ENCODE peak calls at places on chromosomes 11 and 22, in nine cellular contexts. One of them, this sample, is unnamed.

GRCh38 chr11:57248780-57249383 is 11.8 kb upstream of the APLNR start:
- DNase-seq in substantia nigra: no peak
- DNase-seq in foreskin fibroblast: peak
- DNase-seq in naive B cell: no peak
- DNase-seq in stimulated activated CD4-positive, alpha-beta T cell treated with anti-CD3 and anti-CD28 coated beads, Interleukin-1b, Interleukin-23, amount 100 ng/mL, for 24 hours: no peak
- DNase-seq in AML-193: peak
- DNase-seq in ACHN: peak
- DNase-seq in naive thymus-derived CD8-positive, alpha-beta T cell: no peak
- DNase-seq in CD8-positive, alpha-beta memory T cell: no peak
- DNase-seq in this sample: peak

GRCh38 chr11:123419720-123420466 is 10.2 kb upstream of the GRAMD1B start:
- DNase-seq in substantia nigra: no peak
- DNase-seq in CD8-positive, alpha-beta memory T cell: no peak
- DNase-seq in ACHN: no peak
- DNase-seq in foreskin fibroblast: no peak
- DNase-seq in stimulated activated CD4-positive, alpha-beta T cell treated with anti-CD3 and anti-CD28 coated beads, Interleukin-1b, Interleukin-23, amount 100 ng/mL, for 24 hours: no peak
- DNase-seq in naive thymus-derived CD8-positive, alpha-beta T cell: no peak
- DNase-seq in AML-193: no peak
- DNase-seq in naive B cell: no peak
- DNase-seq in this sample: no peak

GRCh38 chr22:33656808-33657628 is 263.3 kb downstream of the LARGE1 start:
- DNase-seq in foreskin fibroblast: no peak
- DNase-seq in CD8-positive, alpha-beta memory T cell: no peak
- DNase-seq in naive thymus-derived CD8-positive, alpha-beta T cell: no peak
- DNase-seq in stimulated activated CD4-positive, alpha-beta T cell treated with anti-CD3 and anti-CD28 coated beads, Interleukin-1b, Interleukin-23, amount 100 ng/mL, for 24 hours: no peak
- DNase-seq in substantia nigra: no peak
- DNase-seq in AML-193: no peak
- DNase-seq in naive B cell: no peak
- DNase-seq in ACHN: no peak
- DNase-seq in this sample: no peak

GRCh38 chr11:101446238-101446637 is 137.6 kb downstream of the TRPC6 start:
- DNase-seq in naive thymus-derived CD8-positive, alpha-beta T cell: no peak
- DNase-seq in naive B cell: no peak
- DNase-seq in CD8-positive, alpha-beta memory T cell: no peak
- DNase-seq in ACHN: no peak
- DNase-seq in AML-193: no peak
- DNase-seq in stimulated activated CD4-positive, alpha-beta T cell treated with anti-CD3 and anti-CD28 coated beads, Interleukin-1b, Interleukin-23, amount 100 ng/mL, for 24 hours: no peak
- DNase-seq in substantia nigra: no peak
- DNase-seq in foreskin fibroblast: peak
- DNase-seq in this sample: no peak

GRCh38 chr11:74592063-74592440 is 330 bp upstream of the POLD3 start:
- DNase-seq in naive thymus-derived CD8-positive, alpha-beta T cell: no peak
- DNase-seq in foreskin fibroblast: no peak
- DNase-seq in stimulated activated CD4-positive, alpha-beta T cell treated with anti-CD3 and anti-CD28 coated beads, Interleukin-1b, Interleukin-23, amount 100 ng/mL, for 24 hours: no peak
- DNase-seq in substantia nigra: no peak
- DNase-seq in CD8-positive, alpha-beta memory T cell: no peak
- DNase-seq in ACHN: no peak
- DNase-seq in naive B cell: no peak
- DNase-seq in AML-193: no peak
- DNase-seq in this sample: no peak

GRCh38 chr11:107769189-107769588 is 57.3 kb upstream of the SLN start:
- DNase-seq in naive thymus-derived CD8-positive, alpha-beta T cell: no peak
- DNase-seq in AML-193: no peak
- DNase-seq in ACHN: no peak
- DNase-seq in foreskin fibroblast: peak
- DNase-seq in naive B cell: no peak
- DNase-seq in substantia nigra: no peak
- DNase-seq in CD8-positive, alpha-beta memory T cell: no peak
- DNase-seq in stimulated activated CD4-positive, alpha-beta T cell treated with anti-CD3 and anti-CD28 coated beads, Interleukin-1b, Interleukin-23, amount 100 ng/mL, for 24 hours: no peak
- DNase-seq in this sample: no peak

GRCh38 chr22:19289475-19290161 is 1.9 kb downstream of the CLTCL1 start:
- DNase-seq in naive B cell: no peak
- DNase-seq in stimulated activated CD4-positive, alpha-beta T cell treated with anti-CD3 and anti-CD28 coated beads, Interleukin-1b, Interleukin-23, amount 100 ng/mL, for 24 hours: no peak
- DNase-seq in foreskin fibroblast: no peak
- DNase-seq in CD8-positive, alpha-beta memory T cell: no peak
- DNase-seq in naive thymus-derived CD8-positive, alpha-beta T cell: no peak
- DNase-seq in ACHN: peak
- DNase-seq in substantia nigra: no peak
- DNase-seq in AML-193: no peak
- DNase-seq in this sample: no peak

GRCh38 chr11:20671856-20672546 is 2.6 kb downstream of the NELL1 start:
- DNase-seq in stimulated activated CD4-positive, alpha-beta T cell treated with anti-CD3 and anti-CD28 coated beads, Interleukin-1b, Interleukin-23, amount 100 ng/mL, for 24 hours: no peak
- DNase-seq in foreskin fibroblast: no peak
- DNase-seq in substantia nigra: no peak
- DNase-seq in naive thymus-derived CD8-positive, alpha-beta T cell: no peak
- DNase-seq in CD8-positive, alpha-beta memory T cell: no peak
- DNase-seq in naive B cell: no peak
- DNase-seq in ACHN: peak
- DNase-seq in AML-193: no peak
- DNase-seq in this sample: no peak

GRCh38 chr22:25726241-25726640 is 15.7 kb upstream of the MYO18B start:
- DNase-seq in stimulated activated CD4-positive, alpha-beta T cell treated with anti-CD3 and anti-CD28 coated beads, Interleukin-1b, Interleukin-23, amount 100 ng/mL, for 24 hours: no peak
- DNase-seq in ACHN: no peak
- DNase-seq in AML-193: no peak
- DNase-seq in naive B cell: no peak
- DNase-seq in substantia nigra: no peak
- DNase-seq in foreskin fibroblast: no peak
- DNase-seq in naive thymus-derived CD8-positive, alpha-beta T cell: no peak
- DNase-seq in CD8-positive, alpha-beta memory T cell: no peak
- DNase-seq in this sample: no peak

GRCh38 chr11:65124480-65125196 is 2.5 kb downstream of the MRPL49 start:
- DNase-seq in CD8-positive, alpha-beta memory T cell: no peak
- DNase-seq in ACHN: no peak
- DNase-seq in naive B cell: no peak
- DNase-seq in substantia nigra: no peak
- DNase-seq in AML-193: no peak
- DNase-seq in stimulated activated CD4-positive, alpha-beta T cell treated with anti-CD3 and anti-CD28 coated beads, Interleukin-1b, Interleukin-23, amount 100 ng/mL, for 24 hours: no peak
- DNase-seq in foreskin fibroblast: no peak
- DNase-seq in naive thymus-derived CD8-positive, alpha-beta T cell: no peak
- DNase-seq in this sample: no peak

GRCh38 chr22:42856179-42856864 is 751 bp downstream of the ARFGAP3 start:
- DNase-seq in AML-193: peak
- DNase-seq in stimulated activated CD4-positive, alpha-beta T cell treated with anti-CD3 and anti-CD28 coated beads, Interleukin-1b, Interleukin-23, amount 100 ng/mL, for 24 hours: no peak
- DNase-seq in naive B cell: peak
- DNase-seq in substantia nigra: no peak
- DNase-seq in naive thymus-derived CD8-positive, alpha-beta T cell: peak
- DNase-seq in CD8-positive, alpha-beta memory T cell: peak
- DNase-seq in foreskin fibroblast: no peak
- DNase-seq in ACHN: peak
- DNase-seq in this sample: no peak

GRCh38 chr11:128733440-128734115 is 39.7 kb downstream of the FLI1 start:
- DNase-seq in foreskin fibroblast: peak
- DNase-seq in naive B cell: no peak
- DNase-seq in AML-193: no peak
- DNase-seq in CD8-positive, alpha-beta memory T cell: peak
- DNase-seq in stimulated activated CD4-positive, alpha-beta T cell treated with anti-CD3 and anti-CD28 coated beads, Interleukin-1b, Interleukin-23, amount 100 ng/mL, for 24 hours: no peak
- DNase-seq in naive thymus-derived CD8-positive, alpha-beta T cell: no peak
- DNase-seq in ACHN: no peak
- DNase-seq in substantia nigra: no peak
- DNase-seq in this sample: no peak

GRCh38 chr11:59857444-59858434 is 8.5 kb downstream of the TCN1 start:
- DNase-seq in foreskin fibroblast: no peak
- DNase-seq in stimulated activated CD4-positive, alpha-beta T cell treated with anti-CD3 and anti-CD28 coated beads, Interleukin-1b, Interleukin-23, amount 100 ng/mL, for 24 hours: no peak
- DNase-seq in naive B cell: no peak
- DNase-seq in substantia nigra: no peak
- DNase-seq in naive thymus-derived CD8-positive, alpha-beta T cell: no peak
- DNase-seq in CD8-positive, alpha-beta memory T cell: no peak
- DNase-seq in AML-193: peak
- DNase-seq in ACHN: no peak
- DNase-seq in this sample: no peak

GRCh38 chr11:129249351-129249750 is 57.2 kb upstream of the ARHGAP32 start:
- DNase-seq in foreskin fibroblast: peak
- DNase-seq in substantia nigra: no peak
- DNase-seq in CD8-positive, alpha-beta memory T cell: no peak
- DNase-seq in naive B cell: no peak
- DNase-seq in stimulated activated CD4-positive, alpha-beta T cell treated with anti-CD3 and anti-CD28 coated beads, Interleukin-1b, Interleukin-23, amount 100 ng/mL, for 24 hours: no peak
- DNase-seq in ACHN: no peak
- DNase-seq in AML-193: no peak
- DNase-seq in naive thymus-derived CD8-positive, alpha-beta T cell: no peak
- DNase-seq in this sample: no peak